ENCODE peak calls at places on chromosome 3, in five cellular contexts. E is NCI-H2081 treated with DMSO at 0.1 percent for 48 hours, A is mucosa of gallbladder, O is sciatic nerve, H is pons. P is an unnamed sample.

GRCh38 chr3:194971965-194972364 is 286.3 kb downstream of the FAM43A start:
- DNase-seq in E (no peak), A (no peak), O (no peak), H (no peak), P (no peak)

GRCh38 chr3:123883656-123884257 is 375 bp downstream of the MYLK start:
- DNase-seq in E (no peak), A (no peak), O (no peak), H (no peak), P (no peak)

GRCh38 chr3:51110586-51110985 is 274.5 kb upstream of the MANF start:
- DNase-seq in E (no peak), A (no peak), O (no peak), H (no peak), P (no peak)

GRCh38 chr3:60323651-60324050 is 927.6 kb downstream of the FHIT start:
- DNase-seq in E (no peak), A (no peak), O (no peak), H (no peak), P (no peak)

GRCh38 chr3:64651791-64652241 is 36.0 kb downstream of the ADAMTS9 start:
- DNase-seq in E (no peak), A (no peak), O (no peak), H (no peak), P (no peak)

GRCh38 chr3:18302517-18302916 is 122.6 kb downstream of the SATB1 start:
- DNase-seq in E (no peak), A (no peak), O (no peak), H (no peak), P (no peak)

GRCh38 chr3:21154911-21155310 is 596.1 kb downstream of the ZNF385D start:
- DNase-seq in E (no peak), A (no peak), O (no peak), H (no peak), P (no peak)

GRCh38 chr3:149564079-149564478 is 89.6 kb downstream of the TM4SF4 start:
- DNase-seq in E (no peak), A (no peak), O (no peak), H (no peak), P (no peak)

GRCh38 chr3:87084868-87085267 is 93.9 kb upstream of the VGLL3 start:
- DNase-seq in E (no peak), A (no peak), O (no peak), H (no peak), P (no peak)

GRCh38 chr3:32813180-32813579 is 4.6 kb upstream of the TRIM71 start:
- DNase-seq in E (no peak), A (no peak), O (no peak), H (no peak), P (no peak)

GRCh38 chr3:127655641-127656040 is 17.1 kb upstream of the ABTB1 start:
- DNase-seq in E (no peak), A (no peak), O (no peak), H (no peak), P (no peak)

GRCh38 chr3:3258281-3258680 is 78.8 kb upstream of the CRBN start:
- DNase-seq in E (no peak), A (no peak), O (no peak), H (no peak), P (no peak)

GRCh38 chr3:157333551-157333991 is 103.1 kb upstream of the PTX3 start:
- DNase-seq in E (no peak), A (no peak), O (no peak), H (no peak), P (no peak)

GRCh38 chr3:81758275-81758674 is 3.2 kb downstream of the GBE1 start:
- DNase-seq in E (no peak), A (no peak), O (no peak), H (no peak), P (no peak)

GRCh38 chr3:196023947-196024346 is 57.9 kb downstream of the TFRC start:
- DNase-seq in E (no peak), A (no peak), O (no peak), H (no peak), P (no peak)

GRCh38 chr3:194046995-194047681 is 88.8 kb upstream of the HES1 start:
- DNase-seq in E (peak), A (peak), O (no peak), H (peak), P (peak)

GRCh38 chr3:172591876-172592771 is 68.9 kb upstream of the TNFSF10 start:
- DNase-seq in E (no peak), A (no peak), O (no peak), H (no peak), P (no peak)

GRCh38 chr3:48015451-48016182 is 599 bp downstream of the MAP4 start:
- DNase-seq in E (no peak), A (no peak), O (no peak), H (no peak), P (no peak)

GRCh38 chr3:105958237-105959000 is 89.6 kb upstream of the CBLB start:
- DNase-seq in E (no peak), A (no peak), O (no peak), H (no peak), P (no peak)

GRCh38 chr3:169694117-169694516 is 30.6 kb upstream of the MECOM start:
- DNase-seq in E (no peak), A (no peak), O (no peak), H (no peak), P (no peak)

GRCh38 chr3:195715583-195716266 is 5.1 kb upstream of the MUC20 start:
- DNase-seq in E (no peak), A (peak), O (no peak), H (no peak), P (no peak)

GRCh38 chr3:113293348-113293747 is 82.0 kb downstream of the BOC start:
- DNase-seq in E (no peak), A (no peak), O (no peak), H (no peak), P (no peak)

GRCh38 chr3:153339065-153339464 is 177.0 kb downstream of the RAP2B start:
- DNase-seq in E (no peak), A (no peak), O (no peak), H (no peak), P (no peak)

GRCh38 chr3:67202053-67202452 is 203.9 kb downstream of the KBTBD8 start:
- DNase-seq in E (no peak), A (no peak), O (no peak), H (no peak), P (no peak)

GRCh38 chr3:67875858-67876257 is 221.4 kb upstream of the SUCLG2 start:
- DNase-seq in E (no peak), A (no peak), O (no peak), H (no peak), P (no peak)

GRCh38 chr3:109325657-109326056 is 9.3 kb upstream of the DPPA2 start:
- DNase-seq in E (no peak), A (no peak), O (no peak), H (no peak), P (no peak)

GRCh38 chr3:135758961-135759360 is 206.6 kb upstream of the PPP2R3A start:
- DNase-seq in E (no peak), A (no peak), O (no peak), H (no peak), P (no peak)

GRCh38 chr3:153625506-153625905 is 463.5 kb downstream of the RAP2B start:
- DNase-seq in E (no peak), A (no peak), O (no peak), H (no peak), P (no peak)

GRCh38 chr3:155352900-155353490 is 59.5 kb upstream of the STRIT1 start:
- DNase-seq in E (peak), A (no peak), O (no peak), H (peak), P (no peak)

GRCh38 chr3:194736277-194736895 is 50.7 kb downstream of the FAM43A start:
- DNase-seq in E (no peak), A (no peak), O (no peak), H (no peak), P (no peak)

GRCh38 chr3:169629895-169630294 is 33.6 kb downstream of the MECOM start:
- DNase-seq in E (no peak), A (no peak), O (no peak), H (no peak), P (no peak)

GRCh38 chr3:77038468-77038927 is 1.4 kb upstream of the ROBO2 start:
- DNase-seq in E (peak), A (peak), O (peak), H (peak), P (peak)